ENCODE peak calls at places on chromosomes 7 and 10, in seven cellular contexts. U is body of pancreas, D is OCI-LY7, P is SJCRH30, S is dorsolateral prefrontal cortex, Z is heart left ventricle, J is prostate gland. V is an unnamed sample.

GRCh38 chr10:86355571-86356038 is 11.0 kb downstream of the GRID1 start:
- DNase-seq in U (peak; percentile 37), D (peak; percentile 68), P (no peak), S (peak; percentile 87), Z (peak; percentile 73), J (no peak), V (peak; percentile 45)

GRCh38 chr10:22737587-22737986 is 23.2 kb upstream of the PIP4K2A start:
- DNase-seq in U (no peak), D (no peak), P (no peak), S (no peak), Z (no peak), J (no peak), V (no peak)

GRCh38 chr7:5367661-5368060 is 56.0 kb downstream of the TNRC18 start:
- DNase-seq in U (no peak), D (no peak), P (no peak), S (no peak), Z (no peak), J (no peak), V (no peak)

GRCh38 chr10:75058142-75058541 is 53.3 kb upstream of the SAMD8 start:
- DNase-seq in U (no peak), D (no peak), P (no peak), S (no peak), Z (no peak), J (no peak), V (no peak)

GRCh38 chr10:105742184-105742583 is 1101.1 kb downstream of the SORCS3 start:
- DNase-seq in U (peak; percentile 76), D (no peak), P (peak; percentile 19), S (no peak), Z (no peak), J (no peak), V (peak; percentile 14)

GRCh38 chr7:20185988-20186387 is 31.2 kb downstream of the MACC1 start:
- DNase-seq in U (no peak), D (no peak), P (no peak), S (no peak), Z (no peak), J (no peak), V (no peak)

GRCh38 chr7:134890246-134891240 is 95.8 kb upstream of the AGBL3 start:
- DNase-seq in U (peak; percentile 29), D (no peak), P (peak; percentile 75), S (peak; percentile 58), Z (no peak), J (peak; percentile 28), V (no peak)

GRCh38 chr7:127581716-127582115 is 3.7 kb downstream of the GCC1 start:
- DNase-seq in U (no peak), D (no peak), P (no peak), S (no peak), Z (no peak), J (no peak), V (no peak)

GRCh38 chr7:5774790-5775189 is 6.7 kb downstream of the RNF216 start:
- DNase-seq in U (no peak), D (no peak), P (no peak), S (no peak), Z (no peak), J (no peak), V (no peak)

GRCh38 chr10:131921191-131921590 is 20.4 kb downstream of the PPP2R2D start:
- DNase-seq in U (no peak), D (no peak), P (no peak), S (peak; percentile 60), Z (no peak), J (no peak), V (no peak)

GRCh38 chr10:104066945-104067344 is 18.7 kb downstream of the COL17A1 start:
- DNase-seq in U (no peak), D (no peak), P (no peak), S (no peak), Z (no peak), J (no peak), V (no peak)

GRCh38 chr10:24851595-24851994 is 100.8 kb downstream of the PRTFDC1 start:
- DNase-seq in U (peak; percentile 46), D (no peak), P (no peak), S (no peak), Z (no peak), J (no peak), V (peak; percentile 54)

GRCh38 chr7:1901431-1902210 is 231.5 kb downstream of the ELFN1 start:
- DNase-seq in U (no peak), D (no peak), P (no peak), S (no peak), Z (peak; percentile 54), J (no peak), V (no peak)

GRCh38 chr10:17290226-17290625 is 62.2 kb downstream of the VIM start:
- DNase-seq in U (no peak), D (peak; percentile 1), P (no peak), S (no peak), Z (no peak), J (peak; percentile 47), V (no peak)

GRCh38 chr7:3266240-3266639 is 34.8 kb upstream of the SDK1 start:
- DNase-seq in U (no peak), D (no peak), P (no peak), S (no peak), Z (no peak), J (no peak), V (no peak)

GRCh38 chr10:47136866-47137265 is 163.1 kb upstream of the GDF10 start:
- DNase-seq in U (no peak), D (no peak), P (no peak), S (no peak), Z (no peak), J (no peak), V (no peak)

GRCh38 chr10:95861401-95861800 is 46.4 kb upstream of the CC2D2B start:
- DNase-seq in U (no peak), D (no peak), P (no peak), S (no peak), Z (no peak), J (no peak), V (no peak)

GRCh38 chr7:100127866-100128601 is 1.3 kb downstream of the MBLAC1 start:
- DNase-seq in U (peak; percentile 26), D (peak; percentile 68), P (peak; percentile 49), S (no peak), Z (no peak), J (no peak), V (peak; percentile 47)

GRCh38 chr7:92835140-92835850 is 1.1 kb downstream of the CDK6 start:
- DNase-seq in U (peak; percentile 57), D (peak; percentile 65), P (peak; percentile 67), S (peak; percentile 43), Z (peak; percentile 73), J (peak; percentile 47), V (peak; percentile 75)

GRCh38 chr7:71752171-71752935 is 620.4 kb downstream of the GALNT17 start:
- DNase-seq in U (peak; percentile 52), D (no peak), P (peak; percentile 24), S (peak; percentile 84), Z (peak; percentile 78), J (no peak), V (peak; percentile 28)

GRCh38 chr10:123270221-123270620 is 116.0 kb downstream of the BUB3 start:
- DNase-seq in U (no peak), D (no peak), P (no peak), S (no peak), Z (no peak), J (no peak), V (no peak)

GRCh38 chr10:44517635-44518034 is 132.7 kb upstream of the CXCL12 start:
- DNase-seq in U (no peak), D (peak; percentile 9), P (no peak), S (no peak), Z (no peak), J (no peak), V (no peak)

GRCh38 chr10:28984431-28984830 is 304.4 kb upstream of the LYZL1 start:
- DNase-seq in U (peak; percentile 95), D (no peak), P (peak; percentile 30), S (peak; percentile 58), Z (peak; percentile 90), J (peak; percentile 81), V (peak; percentile 44)

GRCh38 chr10:85610381-85611092 is 756.1 kb downstream of the GRID1 start:
- DNase-seq in U (no peak), D (no peak), P (no peak), S (no peak), Z (no peak), J (no peak), V (no peak)

GRCh38 chr7:141533149-141533949 is 17.9 kb upstream of the AGK start:
- DNase-seq in U (peak; percentile 69), D (peak; percentile 72), P (peak; percentile 42), S (peak; percentile 72), Z (peak; percentile 76), J (peak; percentile 65), V (peak; percentile 64)

DNA sequence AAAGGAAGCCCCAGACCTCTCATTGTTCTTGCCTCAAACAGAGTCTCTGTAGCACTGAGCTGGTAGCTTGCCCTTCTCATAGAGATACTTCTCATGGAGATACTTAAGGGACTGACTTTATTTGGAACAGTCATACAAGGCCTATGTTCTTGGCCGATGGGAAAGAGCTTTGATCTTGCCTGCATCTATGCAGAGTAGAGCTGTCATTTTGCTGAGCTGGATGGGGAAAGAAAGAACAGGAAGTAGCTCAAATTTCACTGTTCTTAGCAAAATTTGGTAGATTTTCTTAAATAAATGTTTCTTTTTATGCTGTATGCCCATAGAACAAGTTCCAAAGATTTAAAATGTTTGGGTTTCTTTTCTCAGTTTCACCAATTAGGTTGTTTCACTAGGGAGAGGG is 119.3 kb upstream of the SEC61G start:
- DNase-seq in U (no peak), D (no peak), P (no peak), S (no peak), Z (no peak), J (no peak), V (no peak)
- H3K4me3 ChIP-seq in U (no peak overlapping the region), D (no peak overlapping the region), P (no peak overlapping the region), S (no peak overlapping the region), Z (no peak overlapping the region), J (no peak overlapping the region), V (no peak overlapping the region)

DNA sequence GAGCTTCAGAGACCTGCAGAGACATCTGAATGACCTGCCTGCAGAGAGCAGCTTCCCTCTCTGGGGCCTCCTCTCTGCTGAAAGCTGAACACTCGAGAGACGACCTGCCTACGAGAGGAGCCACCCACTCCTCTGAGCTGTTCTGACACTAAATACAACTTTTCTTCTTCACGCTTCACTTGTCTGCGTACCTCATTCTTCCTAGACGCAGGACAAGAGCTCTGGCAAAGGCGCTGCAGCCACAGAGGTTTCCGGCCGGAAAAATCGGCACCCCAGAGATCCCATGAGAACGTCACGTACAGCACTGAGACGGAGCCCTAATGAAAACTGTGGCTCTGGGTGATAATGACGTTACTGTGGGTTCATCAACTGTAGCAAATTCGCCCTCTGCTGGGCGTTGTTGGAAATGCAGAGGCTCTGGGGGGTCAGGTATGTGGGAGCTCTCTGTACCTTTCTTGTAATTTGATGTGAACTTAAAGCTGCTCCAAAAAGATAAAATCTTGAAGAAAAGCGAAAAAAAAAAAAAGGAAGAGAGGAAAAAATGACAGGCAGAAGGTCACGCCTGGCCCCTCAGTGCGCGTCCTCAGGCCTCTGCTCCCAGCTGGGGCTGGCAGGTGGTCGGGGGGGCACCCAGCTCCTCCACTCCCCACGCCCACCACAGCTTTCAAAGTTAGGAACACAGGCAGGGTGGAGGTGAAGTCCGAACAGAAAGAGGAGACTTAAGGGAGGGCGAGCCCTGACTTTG is 120.7 kb downstream of the DYNC2I1 start:
- DNase-seq in U (peak; percentile 82), D (peak; percentile 76), P (peak; percentile 81), S (peak; percentile 79), Z (peak; percentile 90), J (peak; percentile 75), V (peak; percentile 90)
- H3K27ac ChIP-seq in U (no peak overlapping the region), D (no peak overlapping the region), P (no peak overlapping the region), S (no peak overlapping the region), Z (peak overlapping the region; percentile 31), J (no peak overlapping the region), V (peak overlapping the region; percentile 26)

GRCh38 chr7:50781894-50782293 is 802 bp downstream of the GRB10 start:
- DNase-seq in U (no peak), D (no peak), P (no peak), S (no peak), Z (no peak), J (no peak), V (no peak)
- H3K4me3 ChIP-seq in U (no peak overlapping the region), D (no peak overlapping the region), P (no peak overlapping the region), S (peak overlapping the region; percentile 60), Z (peak overlapping the region; percentile 34), J (peak overlapping the region; percentile 40), V (peak overlapping the region; percentile 62)

GRCh38 chr10:30154561-30154960 is 95.2 kb upstream of the JCAD start:
- DNase-seq in U (no peak), D (no peak), P (no peak), S (no peak), Z (no peak), J (no peak), V (no peak)
- H3K27ac ChIP-seq in U (no peak overlapping the region), D (no peak overlapping the region), P (no peak overlapping the region), S (no peak overlapping the region), Z (no peak overlapping the region), J (no peak overlapping the region), V (no peak overlapping the region)

V was measured in transverse colon.